ENCODE peak calls at places on chromosomes 7 and 10, in four cellular contexts. E, Y, L and B are unnamed samples.

GRCh38 chr10:36716291-36716690 is 409.1 kb upstream of the ANKRD30A start:
- DNase-seq in Y (no peak), L (no peak), E (no peak), B (no peak)

GRCh38 chr7:16734148-16734726 is 19.3 kb upstream of the TSPAN13 start:
- DNase-seq in L (no peak), E (no peak), Y (no peak), B (no peak)

GRCh38 chr7:98913612-98914011 is 35.3 kb downstream of the TRRAP start:
- DNase-seq in E (no peak), Y (peak; percentile 47), L (no peak), B (no peak)

GRCh38 chr7:16778479-16778878 is 24.9 kb downstream of the TSPAN13 start:
- DNase-seq in E (no peak), Y (no peak), L (no peak), B (no peak)

GRCh38 chr10:49349390-49349789 is 46.5 kb downstream of the DRGX start:
- DNase-seq in E (no peak), Y (no peak), L (no peak), B (no peak)

GRCh38 chr10:47257396-47258120 is 42.4 kb upstream of the GDF10 start:
- DNase-seq in L (no peak), Y (peak; percentile 31), E (no peak), B (no peak)

GRCh38 chr10:127196227-127196954 is at the start of gene INSYN2A:
- DNase-seq in E (no peak), Y (peak; percentile 81), L (no peak), B (no peak)

GRCh38 chr10:119139464-119140067 is 25.9 kb downstream of the SFXN4 start:
- DNase-seq in L (peak; percentile 64), Y (peak; percentile 52), E (peak; percentile 42), B (no peak)

GRCh38 chr10:100894589-100895294 is 18.0 kb upstream of the SLF2 start:
- DNase-seq in E (no peak), Y (no peak), L (no peak), B (no peak)